ENCODE peak calls at places on chromosome 20, in five cellular contexts. V is AG10803; N is sciatic nerve; I is stimulated activated CD4-positive, alpha-beta T cell treated with anti-CD3 and anti-CD28 coated beads, Interleukin-4, amount 100 ng/mL, for 1 hour; B is HTR-8/SVneo. O is an unnamed sample.

GRCh38 chr20:35739294-35740163 is 2.5 kb downstream of the RBM39 start:
- DNase-seq in I (no peak), N (no peak), V (peak), B (no peak), O (no peak)

GRCh38 chr20:17693534-17694001 is 6.2 kb upstream of the BANF2 start:
- DNase-seq in N (no peak), V (no peak), I (no peak), B (no peak), O (no peak)

GRCh38 chr20:10719740-10720380 is 46.1 kb upstream of the JAG1 start:
- DNase-seq in B (no peak), N (no peak), I (no peak), V (no peak), O (no peak)

GRCh38 chr20:53642196-53643030 is 48.8 kb upstream of the ZNF217 start:
- DNase-seq in V (peak), I (no peak), B (peak), N (no peak), O (no peak)

GRCh38 chr20:45470262-45470931 is 844 bp downstream of the WFDC2 start:
- DNase-seq in B (no peak), I (peak), N (peak), V (no peak), O (peak)

GRCh38 chr20:62344092-62344491 is 23.0 kb downstream of the LAMA5 start:
- DNase-seq in I (no peak), B (no peak), V (no peak), N (no peak), O (no peak)

GRCh38 chr20:24379116-24379927 is 90.1 kb upstream of the SYNDIG1 start:
- DNase-seq in V (peak), B (no peak), N (no peak), I (no peak), O (peak)

GRCh38 chr20:34643919-34644318 is 33.0 kb downstream of the PIGU start:
- DNase-seq in B (no peak), V (peak), N (no peak), I (no peak), O (no peak)

GRCh38 chr20:35695245-35695749 is 3.9 kb downstream of the NFS1 start:
- DNase-seq in I (no peak), B (no peak), N (no peak), V (no peak), O (no peak)

GRCh38 chr20:24891546-24892393 is 57.3 kb upstream of the CST7 start:
- DNase-seq in I (no peak), B (no peak), V (no peak), N (no peak), O (no peak)

O was measured in left ventricle myocardium superior.